ENCODE peak calls at places on chromosomes 1 and 21, in ten cellular contexts. I, R, E, Z, M, J, V, X, S and F are unnamed samples.

GRCh38 chr1:75203415-75204277 is 69.5 kb downstream of the LHX8 start:
- DNase-seq in I (no peak), R (peak; percentile 43), E (no peak), Z (no peak), M (no peak), J (no peak), V (no peak), X (no peak), S (no peak), F (no peak)

GRCh38 chr1:43008106-43008424 is 49.4 kb upstream of the SLC2A1 start:
- DNase-seq in I (no peak), R (no peak), E (no peak), Z (no peak), M (no peak), J (no peak), V (no peak), X (no peak), S (no peak), F (no peak)

GRCh38 chr21:23986214-23986613 is 1621.1 kb downstream of the MRPL39 start:
- DNase-seq in I (no peak), R (no peak), E (no peak), Z (no peak), M (no peak), J (no peak), V (no peak), X (no peak), S (no peak), F (no peak)

GRCh38 chr1:32249831-32250525 is 1.1 kb upstream of the LCK start:
- DNase-seq in I (no peak), R (no peak), E (peak; percentile 62), Z (no peak), M (peak; percentile 52), J (peak; percentile 77), V (peak; percentile 36), X (no peak), S (peak; percentile 75), F (no peak)

GRCh38 chr21:27954806-27955205 is 987.9 kb upstream of the ADAMTS5 start:
- DNase-seq in I (no peak), R (peak; percentile 0), E (no peak), Z (no peak), M (no peak), J (no peak), V (no peak), X (no peak), S (no peak), F (no peak)

GRCh38 chr1:73044241-73044640 is 761.9 kb upstream of the NEGR1 start:
- DNase-seq in I (no peak), R (peak; percentile 1), E (no peak), Z (no peak), M (no peak), J (no peak), V (peak; percentile 11), X (no peak), S (peak; percentile 32), F (no peak)

GRCh38 chr1:236534164-236534651 is 10.4 kb downstream of the LGALS8 start:
- DNase-seq in I (no peak), R (peak; percentile 21), E (no peak), Z (no peak), M (no peak), J (no peak), V (no peak), X (no peak), S (no peak), F (no peak)

GRCh38 chr1:113935970-113936369 is 6.8 kb downstream of the HIPK1 start:
- DNase-seq in I (no peak), R (no peak), E (no peak), Z (no peak), M (no peak), J (no peak), V (no peak), X (no peak), S (no peak), F (no peak)

GRCh38 chr1:205484985-205485967 is 19.2 kb upstream of the CDK18 start:
- DNase-seq in I (no peak), R (peak; percentile 72), E (peak; percentile 82), Z (peak; percentile 67), M (peak; percentile 80), J (peak; percentile 48), V (peak; percentile 79), X (no peak), S (peak; percentile 73), F (no peak)

GRCh38 chr1:28680141-28680540 is 11.6 kb downstream of the GMEB1 start:
- DNase-seq in I (no peak), R (no peak), E (no peak), Z (no peak), M (no peak), J (no peak), V (no peak), X (no peak), S (no peak), F (no peak)

GRCh38 chr1:240965581-240966091 is 353.7 kb upstream of the GREM2 start:
- DNase-seq in I (no peak), R (no peak), E (no peak), Z (no peak), M (no peak), J (no peak), V (no peak), X (no peak), S (no peak), F (no peak)

GRCh38 chr1:240970253-240970652 is 358.3 kb upstream of the GREM2 start:
- DNase-seq in I (no peak), R (no peak), E (no peak), Z (no peak), M (no peak), J (no peak), V (no peak), X (no peak), S (no peak), F (no peak)

GRCh38 chr1:240962086-240962485 is 350.1 kb upstream of the GREM2 start:
- DNase-seq in I (no peak), R (no peak), E (no peak), Z (no peak), M (no peak), J (no peak), V (no peak), X (no peak), S (no peak), F (no peak)

GRCh38 chr1:240968864-240969263 is 356.9 kb upstream of the GREM2 start:
- DNase-seq in I (no peak), R (no peak), E (no peak), Z (no peak), M (no peak), J (no peak), V (no peak), X (no peak), S (no peak), F (no peak)

GRCh38 chr1:240967070-240967724 is 355.2 kb upstream of the GREM2 start:
- DNase-seq in I (no peak), R (peak; percentile 9), E (no peak), Z (no peak), M (no peak), J (no peak), V (no peak), X (no peak), S (no peak), F (no peak)
- TF ChIP-seq CTCF in I (no peak), R (no peak), E (no peak), Z (peak; percentile 54), M (peak; percentile 33), J (no peak), V (peak; percentile 31), X (no peak), S (no peak), F (no peak)

DNA sequence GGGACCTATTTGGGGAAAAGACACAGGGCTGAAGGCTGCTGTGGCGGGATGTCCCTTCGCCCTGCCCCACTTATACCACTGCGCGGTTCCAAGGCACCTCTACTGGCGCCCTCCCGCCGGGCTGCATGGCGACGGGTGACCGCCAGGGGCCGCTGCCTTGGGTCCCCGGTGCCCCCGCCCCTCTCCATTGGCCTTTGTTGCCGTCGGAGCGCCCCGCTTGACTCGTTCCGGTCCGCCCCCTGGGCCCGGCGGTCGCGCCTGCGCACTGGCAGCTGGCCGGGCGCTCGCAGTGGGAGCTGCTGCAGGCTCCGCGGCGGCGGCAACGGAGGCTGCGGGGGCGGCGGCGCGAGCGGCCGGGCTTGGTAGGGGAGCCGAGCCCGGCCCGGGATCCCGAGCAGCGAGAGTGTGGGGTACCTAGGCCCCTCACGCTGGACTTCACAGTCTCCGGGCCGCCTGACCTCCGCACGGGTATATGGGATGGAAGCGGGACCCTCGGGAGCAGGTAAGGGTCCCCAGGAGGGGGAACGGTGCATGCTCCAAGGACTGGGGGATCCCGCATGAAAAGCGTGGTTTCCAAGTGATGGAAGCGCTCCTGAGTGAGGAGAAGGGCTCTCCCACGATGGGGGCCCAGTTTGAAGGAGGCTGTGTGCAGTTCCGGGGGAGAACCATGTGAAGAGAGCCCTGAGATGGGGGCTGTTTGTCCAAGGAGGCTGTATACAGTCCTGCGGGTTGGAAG is at the start of gene AGO1:
- DNase-seq in I (peak; percentile 85), R (peak; percentile 95), E (peak; percentile 96), Z (peak; percentile 85), M (peak; percentile 95), J (peak; percentile 93), V (peak; percentile 96), X (peak; percentile 95), S (peak; percentile 98), F (peak; percentile 98)
- TF ChIP-seq POLR2A in I (peak; percentile 76), R (peak; percentile 83), E (peak; percentile 59), Z (peak; percentile 47), M (no peak), J (peak; percentile 73), V (peak; percentile 63), X (peak; percentile 21), S (peak; percentile 53), F (no peak)

GRCh38 chr1:107362468-107362867 is 221.6 kb downstream of the NTNG1 start:
- DNase-seq in I (no peak), R (no peak), E (no peak), Z (no peak), M (no peak), J (no peak), V (no peak), X (no peak), S (no peak), F (no peak)
- TF ChIP-seq CTCF in I (no peak), R (no peak), E (no peak), Z (no peak), M (no peak), J (no peak), V (no peak), X (no peak), S (no peak), F (no peak)

GRCh38 chr21:32566990-32567389 is 18.3 kb downstream of the TCP10L start:
- DNase-seq in I (no peak), R (no peak), E (no peak), Z (no peak), M (no peak), J (no peak), V (no peak), X (peak; percentile 50), S (no peak), F (no peak)

GRCh38 chr21:32570456-32570855 is 14.9 kb downstream of the TCP10L start:
- DNase-seq in I (no peak), R (no peak), E (no peak), Z (no peak), M (no peak), J (no peak), V (no peak), X (no peak), S (no peak), F (no peak)

GRCh38 chr21:32565856-32566465 is 19.4 kb downstream of the TCP10L start:
- DNase-seq in I (no peak), R (no peak), E (no peak), Z (no peak), M (no peak), J (no peak), V (no peak), X (peak; percentile 24), S (no peak), F (no peak)

GRCh38 chr21:32572574-32573420 is 12.5 kb downstream of the TCP10L start:
- DNase-seq in I (no peak), R (no peak), E (no peak), Z (no peak), M (peak; percentile 66), J (no peak), V (peak; percentile 68), X (no peak), S (no peak), F (no peak)

GRCh38 chr21:32569261-32570230 is 15.8 kb downstream of the TCP10L start:
- DNase-seq in I (peak; percentile 35), R (peak; percentile 86), E (peak; percentile 86), Z (peak; percentile 50), M (peak; percentile 78), J (peak; percentile 84), V (peak; percentile 78), X (no peak), S (peak; percentile 85), F (peak; percentile 62)
- TF ChIP-seq POLR2A in I (no peak), R (no peak), E (no peak), Z (peak; percentile 31), M (no peak), J (peak; percentile 11), V (peak; percentile 7), X (no peak), S (no peak), F (no peak)